ENCODE peak calls at places on chromosomes 1 and 21, in five cellular contexts. A is Ammon's horn, O is AG04450, Y is cardiac muscle cell, X is nucleus accumbens. P is an unnamed sample.
A peak's percentile ranks its signal among the peaks of the same experiment; 100 is the strongest.

GRCh38 chr1:200438911-200439310 is 29.1 kb upstream of the ZNF281 start:
- DNase-seq in Y (no peak), A (no peak), X (no peak), O (peak; percentile 46), P (no peak)

GRCh38 chr1:236240690-236241089 is 41.1 kb downstream of the ERO1B start:
- DNase-seq in A (no peak), O (no peak), X (no peak), Y (no peak), P (no peak)

GRCh38 chr1:213666922-213667321 is 320.9 kb upstream of the PROX1 start:
- DNase-seq in O (no peak), X (no peak), A (no peak), Y (no peak), P (no peak)

GRCh38 chr1:77605246-77606026 is 77.0 kb downstream of the ZZZ3 start:
- DNase-seq in Y (no peak), X (no peak), O (peak; percentile 6), A (peak; percentile 66), P (peak; percentile 10)

GRCh38 chr1:151193304-151193703 is 3.3 kb upstream of the VPS72 start:
- DNase-seq in X (no peak), A (no peak), O (no peak), Y (no peak), P (no peak)

GRCh38 chr1:40794915-40795715 is 11.5 kb downstream of the KCNQ4 start:
- DNase-seq in X (no peak), O (no peak), A (no peak), Y (no peak), P (no peak)

GRCh38 chr21:38297193-38297592 is 40.4 kb downstream of the KCNJ15 start:
- DNase-seq in A (peak; percentile 9), Y (peak; percentile 10), O (no peak), X (no peak), P (no peak)

GRCh38 chr1:24551910-24552571 is 3.8 kb upstream of the NCMAP start:
- DNase-seq in X (no peak), Y (peak; percentile 40), O (peak; percentile 10), A (no peak), P (no peak)

GRCh38 chr1:180278193-180278556 is 48.1 kb downstream of the LHX4 start:
- DNase-seq in A (no peak), O (no peak), X (no peak), Y (no peak), P (no peak)

GRCh38 chr1:12177999-12178441 is 11.2 kb downstream of the TNFRSF1B start:
- DNase-seq in X (no peak), O (peak; percentile 81), A (no peak), Y (no peak), P (peak; percentile 50)

GRCh38 chr1:199020046-199020445 is 381.2 kb downstream of the PTPRC start:
- DNase-seq in A (no peak), O (no peak), Y (no peak), X (no peak), P (no peak)

GRCh38 chr1:207495816-207496792 is at the start of gene CR1:
- DNase-seq in Y (peak; percentile 35), O (no peak), X (no peak), A (peak; percentile 5), P (peak; percentile 6)

GRCh38 chr1:25031966-25032667 is 102.0 kb upstream of the RUNX3 start:
- DNase-seq in O (no peak), Y (peak; percentile 34), A (no peak), X (no peak), P (no peak)

GRCh38 chr21:37365657-37366487 is 701 bp upstream of the DYRK1A start:
- DNase-seq in A (peak; percentile 61), O (no peak), X (peak; percentile 64), Y (peak; percentile 85), P (peak; percentile 71)

GRCh38 chr1:185939142-185939541 is 205.0 kb downstream of the HMCN1 start:
- DNase-seq in X (no peak), O (peak; percentile 7), Y (no peak), A (no peak), P (no peak)

GRCh38 chr1:31390071-31390470 is 17.2 kb upstream of the FABP3 start:
- DNase-seq in X (no peak), O (no peak), A (no peak), Y (no peak), P (no peak)

GRCh38 chr1:1331068-1331965 is at the start of gene TAS1R3:
- DNase-seq in X (no peak), O (no peak), Y (no peak), A (no peak), P (no peak)

GRCh38 chr1:92922378-92923035 is 38.8 kb downstream of the DIPK1A start:
- DNase-seq in A (no peak), Y (no peak), X (no peak), O (no peak), P (no peak)

GRCh38 chr1:156599811-156600210 is 1.5 kb downstream of the GPATCH4 start:
- DNase-seq in Y (no peak), O (no peak), A (no peak), X (no peak), P (no peak)

GRCh38 chr1:32411261-32411660 is 17.0 kb upstream of the BSDC1 start:
- DNase-seq in O (no peak), Y (no peak), A (no peak), X (no peak), P (no peak)

GRCh38 chr21:43034098-43034497 is 41.5 kb downstream of the CBS start:
- DNase-seq in O (no peak), Y (no peak), X (no peak), A (no peak), P (no peak)

GRCh38 chr1:208154040-208154439 is 90.1 kb downstream of the PLXNA2 start:
- DNase-seq in O (no peak), Y (no peak), X (no peak), A (no peak), P (no peak)

GRCh38 chr1:246792603-246793002 is 68.4 kb downstream of the SCCPDH start:
- DNase-seq in A (no peak), Y (no peak), O (no peak), X (no peak), P (no peak)

GRCh38 chr1:180926164-180926981 is 13.7 kb downstream of the KIAA1614 start:
- DNase-seq in X (peak; percentile 48), A (peak; percentile 81), O (no peak), Y (peak; percentile 68), P (peak; percentile 96)

GRCh38 chr1:236759252-236759859 is 35.7 kb upstream of the MTR start:
- DNase-seq in Y (peak; percentile 69), X (no peak), A (peak; percentile 47), O (peak; percentile 8), P (no peak)

GRCh38 chr21:34020005-34020847 is 53.2 kb upstream of the MRPS6 start:
- DNase-seq in Y (no peak), A (peak; percentile 20), O (no peak), X (no peak), P (no peak)

GRCh38 chr1:199646761-199647160 is 380.7 kb upstream of the NR5A2 start:
- DNase-seq in A (no peak), Y (no peak), O (no peak), X (no peak), P (no peak)

GRCh38 chr1:71770121-71770520 is 512.2 kb downstream of the NEGR1 start:
- DNase-seq in X (no peak), O (peak; percentile 10), A (no peak), Y (no peak), P (no peak)

GRCh38 chr1:56375184-56375837 is 204.1 kb downstream of the PLPP3 start:
- DNase-seq in Y (peak; percentile 55), A (no peak), X (no peak), O (no peak), P (no peak)

P was measured in BE2C.